ENCODE peak calls at places on chromosomes 3 and 15, in eight cellular contexts. One of them, this sample, is unnamed.

GRCh38 chr3:264394-265156 is 68.0 kb downstream of the CHL1 start:
- DNase-seq in K562: no peak
- DNase-seq in fibroblast of villous mesenchyme: peak; percentile 0
- DNase-seq in T follicular helper cell: no peak
- DNase-seq in AG08395: peak; percentile 5
- DNase-seq in occipital lobe: no peak
- DNase-seq in neural crest cell: no peak
- DNase-seq in OCI-M1: no peak
- DNase-seq in this sample: no peak

GRCh38 chr3:28348286-28348636 is 260 bp upstream of the ZCWPW2 start:
- DNase-seq in K562: no peak
- DNase-seq in fibroblast of villous mesenchyme: no peak
- DNase-seq in T follicular helper cell: no peak
- DNase-seq in AG08395: peak; percentile 86
- DNase-seq in occipital lobe: no peak
- DNase-seq in neural crest cell: peak; percentile 73
- DNase-seq in OCI-M1: no peak
- DNase-seq in this sample: peak; percentile 96

GRCh38 chr3:42505849-42506410 is 3.5 kb downstream of the VIPR1 start:
- DNase-seq in K562: no peak
- DNase-seq in fibroblast of villous mesenchyme: no peak
- DNase-seq in T follicular helper cell: no peak
- DNase-seq in AG08395: no peak
- DNase-seq in occipital lobe: no peak
- DNase-seq in neural crest cell: no peak
- DNase-seq in OCI-M1: no peak
- DNase-seq in this sample: no peak

GRCh38 chr15:68526269-68526668 is 52.5 kb upstream of the CORO2B start:
- DNase-seq in K562: no peak
- DNase-seq in fibroblast of villous mesenchyme: no peak
- DNase-seq in T follicular helper cell: no peak
- DNase-seq in AG08395: peak; percentile 71
- DNase-seq in occipital lobe: no peak
- DNase-seq in neural crest cell: no peak
- DNase-seq in OCI-M1: no peak
- DNase-seq in this sample: no peak

GRCh38 chr15:41811432-41812195 is 16.3 kb upstream of the JMJD7 start:
- DNase-seq in K562: peak; percentile 85
- DNase-seq in fibroblast of villous mesenchyme: peak; percentile 88
- DNase-seq in T follicular helper cell: peak; percentile 59
- DNase-seq in AG08395: peak; percentile 90
- DNase-seq in occipital lobe: peak; percentile 73
- DNase-seq in neural crest cell: peak; percentile 73
- DNase-seq in OCI-M1: peak; percentile 89
- DNase-seq in this sample: peak; percentile 66

GRCh38 chr15:66592505-66593218 is 26.9 kb upstream of the LCTL start:
- DNase-seq in K562: peak; percentile 78
- DNase-seq in fibroblast of villous mesenchyme: no peak
- DNase-seq in T follicular helper cell: no peak
- DNase-seq in AG08395: no peak
- DNase-seq in occipital lobe: no peak
- DNase-seq in neural crest cell: no peak
- DNase-seq in OCI-M1: peak; percentile 53
- DNase-seq in this sample: no peak

GRCh38 chr3:11390411-11391171 is 118.4 kb downstream of the ATG7 start:
- DNase-seq in K562: no peak
- DNase-seq in fibroblast of villous mesenchyme: no peak
- DNase-seq in T follicular helper cell: no peak
- DNase-seq in AG08395: no peak
- DNase-seq in occipital lobe: no peak
- DNase-seq in neural crest cell: no peak
- DNase-seq in OCI-M1: peak; percentile 18
- DNase-seq in this sample: no peak

GRCh38 chr3:71450985-71451560 is 132.5 kb downstream of the FOXP1 start:
- DNase-seq in K562: no peak
- DNase-seq in fibroblast of villous mesenchyme: peak; percentile 11
- DNase-seq in T follicular helper cell: no peak
- DNase-seq in AG08395: no peak
- DNase-seq in occipital lobe: no peak
- DNase-seq in neural crest cell: no peak
- DNase-seq in OCI-M1: no peak
- DNase-seq in this sample: peak; percentile 6

GRCh38 chr15:62439543-62440016 is 274.5 kb upstream of the C2CD4B start:
- DNase-seq in K562: no peak
- DNase-seq in fibroblast of villous mesenchyme: peak; percentile 79
- DNase-seq in T follicular helper cell: no peak
- DNase-seq in AG08395: peak; percentile 81
- DNase-seq in occipital lobe: no peak
- DNase-seq in neural crest cell: no peak
- DNase-seq in OCI-M1: no peak
- DNase-seq in this sample: no peak

GRCh38 chr3:23162939-23163338 is 40.2 kb upstream of the UBE2E2 start:
- DNase-seq in K562: no peak
- DNase-seq in fibroblast of villous mesenchyme: no peak
- DNase-seq in T follicular helper cell: no peak
- DNase-seq in AG08395: no peak
- DNase-seq in occipital lobe: no peak
- DNase-seq in neural crest cell: no peak
- DNase-seq in OCI-M1: no peak
- DNase-seq in this sample: no peak

GRCh38 chr15:72591361-72591760 is 63.1 kb upstream of the GOLGA6B start:
- DNase-seq in K562: no peak
- DNase-seq in fibroblast of villous mesenchyme: peak; percentile 21
- DNase-seq in T follicular helper cell: no peak
- DNase-seq in AG08395: peak; percentile 24
- DNase-seq in occipital lobe: no peak
- DNase-seq in neural crest cell: no peak
- DNase-seq in OCI-M1: no peak
- DNase-seq in this sample: no peak

GRCh38 chr3:197749601-197750395 is at the start of gene FYTTD1:
- DNase-seq in K562: peak; percentile 94
- DNase-seq in fibroblast of villous mesenchyme: peak; percentile 87
- DNase-seq in T follicular helper cell: peak; percentile 79
- DNase-seq in AG08395: peak; percentile 96
- DNase-seq in occipital lobe: peak; percentile 90
- DNase-seq in neural crest cell: peak; percentile 77
- DNase-seq in OCI-M1: peak; percentile 93
- DNase-seq in this sample: peak; percentile 75

This sample was measured in MV-4-11.